ENCODE peak calls at places on chromosomes 4 and X, in five cellular contexts. One of them, this sample, is unnamed.

GRCh38 chr4:155807021-155807420 is 48.2 kb downstream of the GUCY1B1 start:
- DNase-seq in hepatocyte: no peak
- DNase-seq in tibial nerve: no peak
- DNase-seq in endothelial cell of umbilical vein: no peak
- DNase-seq in iris pigment epithelial cell: peak; percentile 56
- DNase-seq in this sample: no peak

GRCh38 chr4:23268072-23268771 is 575.5 kb downstream of the GBA3 start:
- DNase-seq in hepatocyte: no peak
- DNase-seq in tibial nerve: no peak
- DNase-seq in endothelial cell of umbilical vein: no peak
- DNase-seq in iris pigment epithelial cell: no peak
- DNase-seq in this sample: no peak

GRCh38 chr4:183164963-183165362 is 65.9 kb downstream of the WWC2 start:
- DNase-seq in hepatocyte: no peak
- DNase-seq in tibial nerve: no peak
- DNase-seq in endothelial cell of umbilical vein: no peak
- DNase-seq in iris pigment epithelial cell: no peak
- DNase-seq in this sample: no peak

GRCh38 chrX:1581132-1581531 is 10.3 kb upstream of the AKAP17A start:
- DNase-seq in hepatocyte: no peak
- DNase-seq in tibial nerve: peak; percentile 73
- DNase-seq in endothelial cell of umbilical vein: peak; percentile 64
- DNase-seq in iris pigment epithelial cell: peak; percentile 29
- DNase-seq in this sample: peak; percentile 4

GRCh38 chr4:23888421-23889319 is 1.2 kb downstream of the PPARGC1A start:
- DNase-seq in hepatocyte: peak; percentile 47
- DNase-seq in tibial nerve: peak; percentile 17
- DNase-seq in endothelial cell of umbilical vein: no peak
- DNase-seq in iris pigment epithelial cell: peak; percentile 37
- DNase-seq in this sample: no peak

GRCh38 chr4:76639292-76639691 is 204.3 kb downstream of the SHROOM3 start:
- DNase-seq in hepatocyte: no peak
- DNase-seq in tibial nerve: no peak
- DNase-seq in endothelial cell of umbilical vein: peak; percentile 56
- DNase-seq in iris pigment epithelial cell: no peak
- DNase-seq in this sample: peak; percentile 83

GRCh38 chrX:29082558-29082957 is 495.3 kb downstream of the IL1RAPL1 start:
- DNase-seq in hepatocyte: no peak
- DNase-seq in tibial nerve: no peak
- DNase-seq in endothelial cell of umbilical vein: no peak
- DNase-seq in iris pigment epithelial cell: no peak
- DNase-seq in this sample: no peak

GRCh38 chrX:470686-471085 is 84.0 kb upstream of the PPP2R3B start:
- DNase-seq in hepatocyte: no peak
- DNase-seq in tibial nerve: no peak
- DNase-seq in endothelial cell of umbilical vein: no peak
- DNase-seq in iris pigment epithelial cell: no peak
- DNase-seq in this sample: no peak

GRCh38 chrX:11341274-11342256 is 48.4 kb downstream of the AMELX start:
- DNase-seq in hepatocyte: peak; percentile 50
- DNase-seq in tibial nerve: peak; percentile 38
- DNase-seq in endothelial cell of umbilical vein: peak; percentile 89
- DNase-seq in iris pigment epithelial cell: peak; percentile 88
- DNase-seq in this sample: peak; percentile 36

GRCh38 chr4:70183168-70183939 is 12.2 kb upstream of the ODAM start:
- DNase-seq in hepatocyte: peak; percentile 79
- DNase-seq in tibial nerve: no peak
- DNase-seq in endothelial cell of umbilical vein: peak; percentile 53
- DNase-seq in iris pigment epithelial cell: peak; percentile 74
- DNase-seq in this sample: peak; percentile 8

GRCh38 chr4:1194028-1194900 is 21.9 kb upstream of the SPON2 start:
- DNase-seq in hepatocyte: peak; percentile 36
- DNase-seq in tibial nerve: no peak
- DNase-seq in endothelial cell of umbilical vein: peak; percentile 31
- DNase-seq in iris pigment epithelial cell: peak; percentile 59
- DNase-seq in this sample: no peak

GRCh38 chr4:186930024-186930423 is 206.4 kb upstream of the FAT1 start:
- DNase-seq in hepatocyte: no peak
- DNase-seq in tibial nerve: no peak
- DNase-seq in endothelial cell of umbilical vein: no peak
- DNase-seq in iris pigment epithelial cell: no peak
- DNase-seq in this sample: no peak

GRCh38 chr4:106522839-106523238 is 154.3 kb upstream of the GIMD1 start:
- DNase-seq in hepatocyte: no peak
- DNase-seq in tibial nerve: no peak
- DNase-seq in endothelial cell of umbilical vein: peak; percentile 13
- DNase-seq in iris pigment epithelial cell: peak; percentile 45
- DNase-seq in this sample: no peak

GRCh38 chr4:173169428-173170209 is 1.0 kb downstream of the GALNT7 start:
- DNase-seq in hepatocyte: peak; percentile 84
- DNase-seq in tibial nerve: peak; percentile 28
- DNase-seq in endothelial cell of umbilical vein: peak; percentile 76
- DNase-seq in iris pigment epithelial cell: peak; percentile 73
- DNase-seq in this sample: peak; percentile 60

GRCh38 chr4:93759506-93759905 is 69.0 kb upstream of the ATOH1 start:
- DNase-seq in hepatocyte: peak; percentile 25
- DNase-seq in tibial nerve: no peak
- DNase-seq in endothelial cell of umbilical vein: no peak
- DNase-seq in iris pigment epithelial cell: no peak
- DNase-seq in this sample: no peak

GRCh38 chr4:40515398-40516293 is 114.0 kb downstream of the RBM47 start:
- DNase-seq in hepatocyte: peak; percentile 86
- DNase-seq in tibial nerve: no peak
- DNase-seq in endothelial cell of umbilical vein: no peak
- DNase-seq in iris pigment epithelial cell: no peak
- DNase-seq in this sample: no peak

GRCh38 chrX:153945956-153946909 is 1.8 kb upstream of the RENBP start:
- DNase-seq in hepatocyte: no peak
- DNase-seq in tibial nerve: no peak
- DNase-seq in endothelial cell of umbilical vein: no peak
- DNase-seq in iris pigment epithelial cell: no peak
- DNase-seq in this sample: no peak

GRCh38 chr4:52825311-52826090 is 36.6 kb upstream of the RASL11B start:
- DNase-seq in hepatocyte: no peak
- DNase-seq in tibial nerve: no peak
- DNase-seq in endothelial cell of umbilical vein: no peak
- DNase-seq in iris pigment epithelial cell: peak; percentile 31
- DNase-seq in this sample: no peak

GRCh38 chrX:18654873-18655836 is 16.8 kb downstream of the RS1 start:
- DNase-seq in hepatocyte: no peak
- DNase-seq in tibial nerve: no peak
- DNase-seq in endothelial cell of umbilical vein: no peak
- DNase-seq in iris pigment epithelial cell: peak; percentile 12
- DNase-seq in this sample: no peak

GRCh38 chr4:40621229-40621591 is 8.5 kb downstream of the RBM47 start:
- DNase-seq in hepatocyte: no peak
- DNase-seq in tibial nerve: no peak
- DNase-seq in endothelial cell of umbilical vein: no peak
- DNase-seq in iris pigment epithelial cell: no peak
- DNase-seq in this sample: no peak

GRCh38 chr4:149521611-149522010 is 294.0 kb downstream of the IQCM start:
- DNase-seq in hepatocyte: peak; percentile 51
- DNase-seq in tibial nerve: no peak
- DNase-seq in endothelial cell of umbilical vein: no peak
- DNase-seq in iris pigment epithelial cell: peak; percentile 10
- DNase-seq in this sample: peak; percentile 3

GRCh38 chr4:144480068-144480467 is 165.9 kb upstream of the HHIP start:
- DNase-seq in hepatocyte: no peak
- DNase-seq in tibial nerve: no peak
- DNase-seq in endothelial cell of umbilical vein: no peak
- DNase-seq in iris pigment epithelial cell: no peak
- DNase-seq in this sample: no peak

GRCh38 chr4:53714377-53715140 is 123.3 kb upstream of the LNX1 start:
- DNase-seq in hepatocyte: no peak
- DNase-seq in tibial nerve: no peak
- DNase-seq in endothelial cell of umbilical vein: no peak
- DNase-seq in iris pigment epithelial cell: peak; percentile 84
- DNase-seq in this sample: no peak

GRCh38 chrX:69306063-69306404 is 140.8 kb upstream of the PJA1 start:
- DNase-seq in hepatocyte: no peak
- DNase-seq in tibial nerve: no peak
- DNase-seq in endothelial cell of umbilical vein: no peak
- DNase-seq in iris pigment epithelial cell: no peak
- DNase-seq in this sample: no peak

GRCh38 chr4:36841583-36842326 is 402.8 kb upstream of the NWD2 start:
- DNase-seq in hepatocyte: no peak
- DNase-seq in tibial nerve: no peak
- DNase-seq in endothelial cell of umbilical vein: no peak
- DNase-seq in iris pigment epithelial cell: peak; percentile 0
- DNase-seq in this sample: no peak

GRCh38 chr4:68751138-68751537 is 64.7 kb upstream of the UGT2B10 start:
- DNase-seq in hepatocyte: no peak
- DNase-seq in tibial nerve: no peak
- DNase-seq in endothelial cell of umbilical vein: no peak
- DNase-seq in iris pigment epithelial cell: no peak
- DNase-seq in this sample: no peak

GRCh38 chr4:28772066-28772465 is 1911.4 kb downstream of the STIM2 start:
- DNase-seq in hepatocyte: no peak
- DNase-seq in tibial nerve: no peak
- DNase-seq in endothelial cell of umbilical vein: no peak
- DNase-seq in iris pigment epithelial cell: peak; percentile 87
- DNase-seq in this sample: no peak

GRCh38 chr4:76305971-76306881 is at the start of gene STBD1:
- DNase-seq in hepatocyte: peak; percentile 91
- DNase-seq in tibial nerve: peak; percentile 47
- DNase-seq in endothelial cell of umbilical vein: peak; percentile 57
- DNase-seq in iris pigment epithelial cell: peak; percentile 67
- DNase-seq in this sample: peak; percentile 64